ENCODE peak calls at places on chromosomes 1 and 21, in eight cellular contexts. O is transverse colon, V is A549, F is SK-N-SH, T is H1, X is tibial nerve, A is ovary, G is stomach. J is an unnamed sample.

GRCh38 chr21:45593162-45594022 is 50.1 kb upstream of the PCBP3 start:
- DNase-seq in T (no peak), A (peak; percentile 33), V (no peak), F (no peak), O (no peak), G (no peak), X (no peak), J (no peak)

GRCh38 chr1:93496520-93496919 is 48.6 kb downstream of the FNBP1L start:
- DNase-seq in X (no peak), A (no peak), G (no peak), F (no peak), V (no peak), T (no peak), O (no peak), J (no peak)

GRCh38 chr1:29186252-29186651 is 4.6 kb upstream of the SRSF4 start:
- DNase-seq in G (no peak), X (no peak), O (no peak), F (no peak), V (no peak), A (no peak), T (no peak), J (no peak)

GRCh38 chr1:29258974-29259801 is 22.9 kb downstream of the PTPRU start:
- DNase-seq in A (peak; percentile 84), X (no peak), F (peak; percentile 48), T (no peak), V (no peak), G (no peak), O (no peak), J (no peak)

GRCh38 chr1:13790290-13791035 is 90.5 kb downstream of the PRDM2 start:
- DNase-seq in O (no peak), T (no peak), X (no peak), F (no peak), V (no peak), G (no peak), A (no peak), J (no peak)

GRCh38 chr1:26999440-26999987 is 6.0 kb downstream of the TRNP1 start:
- DNase-seq in V (peak; percentile 90), T (peak; percentile 79), O (peak; percentile 66), X (peak; percentile 74), A (peak; percentile 80), G (peak; percentile 58), F (no peak), J (peak; percentile 95)

GRCh38 chr21:36820176-36821031 is 121.5 kb downstream of the SIM2 start:
- DNase-seq in T (peak; percentile 81), O (no peak), V (no peak), A (no peak), F (no peak), X (no peak), G (no peak), J (no peak)

GRCh38 chr1:26959722-26960624 is at the start of gene KDF1:
- DNase-seq in V (no peak), O (peak; percentile 90), T (peak; percentile 95), A (no peak), X (no peak), G (peak; percentile 92), F (peak; percentile 64), J (no peak)

GRCh38 chr1:165494949-165495810 is 48.6 kb upstream of the LRRC52 start:
- DNase-seq in V (no peak), G (no peak), X (no peak), O (no peak), A (no peak), F (no peak), T (no peak), J (no peak)

GRCh38 chr1:229792576-229792975 is 166.5 kb downstream of the URB2 start:
- DNase-seq in O (no peak), A (no peak), G (no peak), X (no peak), V (no peak), F (no peak), T (no peak), J (no peak)

GRCh38 chr21:15667824-15668223 is 62.0 kb upstream of the USP25 start:
- DNase-seq in F (no peak), G (no peak), X (no peak), V (no peak), T (no peak), O (no peak), A (no peak), J (no peak)

GRCh38 chr1:52683367-52683940 is 14.7 kb downstream of the COA7 start:
- DNase-seq in X (no peak), A (no peak), O (no peak), T (no peak), V (no peak), F (no peak), G (no peak), J (no peak)

GRCh38 chr1:53134961-53135734 is 7.3 kb downstream of the SLC1A7 start:
- DNase-seq in X (no peak), T (no peak), O (peak; percentile 49), G (peak; percentile 64), A (no peak), V (no peak), F (no peak), J (no peak)

GRCh38 chr1:94042388-94042787 is 78.6 kb downstream of the ABCA4 start:
- DNase-seq in G (no peak), A (no peak), O (no peak), V (no peak), X (no peak), T (no peak), F (no peak), J (no peak)

GRCh38 chr1:231919269-231919886 is 292.8 kb downstream of the DISC1 start:
- DNase-seq in V (no peak), G (no peak), T (no peak), F (peak; percentile 27), O (no peak), A (no peak), X (no peak), J (no peak)

GRCh38 chr21:39529026-39529425 is 77.3 kb downstream of the SH3BGR start:
- DNase-seq in F (no peak), X (no peak), A (no peak), T (no peak), O (no peak), G (no peak), V (no peak), J (no peak)

GRCh38 chr1:234288946-234289345 is 84.3 kb upstream of the COA6 start:
- DNase-seq in A (no peak), G (no peak), F (no peak), V (no peak), T (no peak), X (no peak), O (no peak), J (no peak)

GRCh38 chr1:174818951-174819350 is 180.8 kb upstream of the CACYBP start:
- DNase-seq in X (no peak), G (no peak), T (no peak), A (no peak), O (no peak), F (no peak), V (no peak), J (no peak)

DNA sequence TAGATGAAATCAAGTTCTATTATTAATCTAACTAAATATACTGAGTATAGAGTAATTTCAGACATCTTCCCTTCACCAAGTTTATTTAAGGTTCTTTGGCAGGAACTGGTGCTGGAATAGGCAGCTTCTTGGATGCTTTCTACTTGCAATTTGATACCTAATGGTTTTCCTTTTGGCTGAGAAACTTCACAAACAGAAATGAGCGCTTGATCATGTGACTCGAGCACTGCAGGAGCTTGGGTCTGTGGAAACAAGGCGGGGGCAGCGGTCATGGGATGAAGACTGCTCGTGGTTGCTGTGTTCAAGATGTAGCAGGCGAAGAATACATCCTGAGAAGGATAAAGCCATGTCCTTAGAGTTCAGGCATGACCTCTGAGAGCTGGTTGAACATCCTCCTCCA is 136.8 kb downstream of the PTPRC start:
- DNase-seq in A (no peak), V (no peak), O (no peak), G (no peak), T (no peak), F (no peak), X (no peak), J (no peak)
- TF ChIP-seq EP300 in A (no peak), V (no peak), O (no peak), G (no peak), T (no peak), F (no peak), X (no peak), J (no peak)

GRCh38 chr1:180267211-180267561 is 37.1 kb downstream of the LHX4 start:
- DNase-seq in V (no peak), X (no peak), T (peak; percentile 42), F (no peak), G (no peak), O (no peak), A (no peak), J (no peak)
- TF ChIP-seq EP300 in V (no peak), X (no peak), T (no peak), F (no peak), G (no peak), O (no peak), A (no peak), J (no peak)

GRCh38 chr21:44285547-44285992 is at the start of gene AIRE:
- DNase-seq in O (no peak), X (no peak), A (no peak), G (no peak), V (no peak), F (peak; percentile 64), T (no peak), J (no peak)
- TF ChIP-seq EP300 in O (no peak), X (no peak), A (no peak), G (no peak), V (no peak), F (no peak), T (no peak), J (no peak)

GRCh38 chr1:186577201-186577600 is 103.0 kb downstream of the PTGS2 start:
- DNase-seq in O (no peak), X (no peak), T (no peak), V (no peak), G (no peak), A (no peak), F (no peak), J (no peak)
- TF ChIP-seq EP300 in O (no peak), X (no peak), T (no peak), V (no peak), G (no peak), A (no peak), F (no peak), J (no peak)

DNA sequence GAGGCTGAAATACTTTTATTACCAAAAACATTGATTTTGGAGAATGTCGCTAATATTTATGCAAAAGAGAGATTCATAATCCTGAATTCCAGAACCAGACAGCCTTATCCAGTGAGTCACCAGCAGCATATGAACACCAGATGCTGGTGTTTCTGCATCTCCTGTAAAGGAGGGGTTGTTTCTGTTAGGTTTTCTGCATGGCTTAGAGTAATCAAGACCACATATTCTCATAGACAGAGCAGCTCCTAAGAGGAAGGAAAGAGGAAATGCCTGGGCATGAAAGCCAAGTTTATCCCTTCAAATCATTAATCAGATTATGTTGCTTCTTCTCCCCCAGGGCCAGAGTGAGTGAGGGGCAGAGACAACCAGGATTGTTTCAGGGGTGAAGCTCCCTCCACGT is 86.2 kb downstream of the NGF start:
- DNase-seq in A (no peak), V (no peak), X (no peak), O (no peak), F (peak; percentile 59), G (no peak), T (no peak), J (no peak)
- TF ChIP-seq EP300 in A (no peak), V (no peak), X (no peak), O (no peak), F (peak; percentile 92), G (no peak), T (no peak), J (no peak)

DNA sequence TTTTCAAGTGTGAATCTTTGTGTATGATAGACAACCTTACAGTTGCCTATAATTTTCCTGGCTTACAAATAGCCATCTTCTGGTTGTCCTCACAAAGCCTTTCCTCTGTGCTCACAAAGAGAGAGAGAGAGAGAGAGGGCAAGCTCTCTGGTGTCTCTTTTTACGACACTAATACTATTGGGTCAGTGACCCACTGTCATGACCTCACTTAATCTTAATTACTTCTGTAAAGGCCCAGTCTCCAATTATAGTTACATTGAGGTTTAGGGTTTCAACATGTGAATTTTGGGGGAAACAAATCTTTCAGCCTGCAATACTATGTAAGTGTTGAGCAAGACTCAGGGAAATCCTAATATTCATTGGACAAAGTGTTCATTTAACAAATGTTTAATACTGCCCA is 167.4 kb upstream of the COL11A1 start:
- DNase-seq in G (no peak), X (no peak), F (no peak), A (no peak), V (no peak), O (no peak), T (no peak), J (no peak)
- TF ChIP-seq EP300 in G (no peak), X (no peak), F (no peak), A (no peak), V (no peak), O (no peak), T (no peak), J (no peak)

J was measured in esophagus muscularis mucosa.